ENCODE peak calls at places on chromosomes 3 and 15, in five cellular contexts. K, V, D, W and Z are unnamed samples.

GRCh38 chr15:25481208-25481862 is 42.5 kb upstream of the UBE3A start:
- DNase-seq in D (no peak), W (no peak), V (no peak), K (no peak), Z (no peak)

GRCh38 chr3:52088445-52089367 is 32.3 kb upstream of the DUSP7 start:
- DNase-seq in D (no peak), V (peak; percentile 62), K (no peak), W (no peak), Z (no peak)

GRCh38 chr3:138948371-138949001 is 1.5 kb downstream of the FOXL2NB start:
- DNase-seq in W (no peak), D (no peak), V (no peak), K (no peak), Z (no peak)

GRCh38 chr15:75138016-75138999 is 63.4 kb upstream of the C15orf39 start:
- DNase-seq in V (no peak), D (peak; percentile 36), K (no peak), W (no peak), Z (no peak)

GRCh38 chr3:56980798-56981390 is 79.6 kb upstream of the SPATA12 start:
- DNase-seq in V (peak; percentile 41), K (peak; percentile 50), W (no peak), D (peak; percentile 41), Z (no peak)

GRCh38 chr15:62071711-62072308 is 5.0 kb downstream of the C2CD4A start:
- DNase-seq in V (no peak), W (no peak), D (no peak), K (no peak), Z (no peak)

GRCh38 chr3:118932822-118933558 is 101.7 kb downstream of the IGSF11 start:
- DNase-seq in D (no peak), K (peak; percentile 38), V (no peak), W (peak; percentile 70), Z (no peak)

GRCh38 chr15:68272797-68273271 is 4.7 kb upstream of the FEM1B start:
- DNase-seq in V (peak; percentile 67), K (no peak), W (no peak), D (no peak), Z (no peak)

GRCh38 chr3:97917813-97918536 is 54.3 kb downstream of the RIOX2 start:
- DNase-seq in V (no peak), D (no peak), K (no peak), W (no peak), Z (no peak)

GRCh38 chr15:35867371-35867770 is 321.4 kb upstream of the DPH6 start:
- DNase-seq in K (no peak), V (no peak), W (no peak), D (no peak), Z (no peak)

GRCh38 chr3:51384145-51384729 is 854 bp upstream of the MANF start:
- DNase-seq in V (peak; percentile 28), D (peak; percentile 33), K (no peak), W (peak; percentile 73), Z (no peak)

GRCh38 chr15:69780981-69781380 is 316.7 kb downstream of the TLE3 start:
- DNase-seq in W (no peak), K (no peak), V (no peak), D (no peak), Z (no peak)

GRCh38 chr15:100671858-100672543 is 69.6 kb downstream of the ASB7 start:
- DNase-seq in K (no peak), W (no peak), D (no peak), V (peak; percentile 48), Z (no peak)

DNA sequence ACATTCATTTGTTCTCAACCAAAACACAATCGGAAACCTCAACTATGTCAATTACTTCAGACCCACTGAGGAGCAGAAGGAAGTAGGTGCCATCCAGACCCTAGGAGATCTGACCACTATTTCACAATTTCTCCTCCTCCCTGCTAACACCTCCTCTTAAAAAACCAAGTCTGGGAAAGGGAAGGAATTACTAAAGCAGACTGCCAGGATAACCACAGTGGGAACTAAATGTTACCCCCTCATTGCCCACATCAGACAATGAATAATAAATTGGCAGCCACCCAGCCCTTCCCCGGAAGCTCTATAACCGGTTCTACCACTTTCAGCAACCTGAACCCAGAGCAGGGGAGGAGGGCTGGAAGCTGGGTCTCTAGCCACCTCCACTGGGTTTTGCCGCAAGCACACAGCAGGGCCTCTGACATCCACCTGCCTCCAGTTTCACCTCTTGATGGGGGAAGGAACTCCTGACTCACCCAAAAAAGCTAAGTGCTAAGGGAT is 17.6 kb downstream of the C15orf62 start:
- DNase-seq in K (peak; percentile 88), V (no peak), D (no peak), W (peak; percentile 61), Z (peak; percentile 64)
- TF ChIP-seq POLR2A in K (no peak), V (no peak), D (no peak), W (no peak), Z (no peak)

GRCh38 chr3:141421186-141421585 is 52.9 kb downstream of the ZBTB38 start:
- DNase-seq in D (no peak), W (no peak), K (no peak), V (no peak), Z (no peak)

GRCh38 chr3:141418751-141419150 is 50.4 kb downstream of the ZBTB38 start:
- DNase-seq in D (no peak), V (no peak), K (no peak), W (no peak), Z (no peak)

GRCh38 chr3:141419946-141420345 is 51.6 kb downstream of the ZBTB38 start:
- DNase-seq in D (no peak), V (no peak), K (no peak), W (no peak), Z (no peak)

GRCh38 chr3:141422961-141423582 is 54.8 kb downstream of the ZBTB38 start:
- DNase-seq in K (no peak), W (no peak), V (no peak), D (no peak), Z (no peak)

DNA sequence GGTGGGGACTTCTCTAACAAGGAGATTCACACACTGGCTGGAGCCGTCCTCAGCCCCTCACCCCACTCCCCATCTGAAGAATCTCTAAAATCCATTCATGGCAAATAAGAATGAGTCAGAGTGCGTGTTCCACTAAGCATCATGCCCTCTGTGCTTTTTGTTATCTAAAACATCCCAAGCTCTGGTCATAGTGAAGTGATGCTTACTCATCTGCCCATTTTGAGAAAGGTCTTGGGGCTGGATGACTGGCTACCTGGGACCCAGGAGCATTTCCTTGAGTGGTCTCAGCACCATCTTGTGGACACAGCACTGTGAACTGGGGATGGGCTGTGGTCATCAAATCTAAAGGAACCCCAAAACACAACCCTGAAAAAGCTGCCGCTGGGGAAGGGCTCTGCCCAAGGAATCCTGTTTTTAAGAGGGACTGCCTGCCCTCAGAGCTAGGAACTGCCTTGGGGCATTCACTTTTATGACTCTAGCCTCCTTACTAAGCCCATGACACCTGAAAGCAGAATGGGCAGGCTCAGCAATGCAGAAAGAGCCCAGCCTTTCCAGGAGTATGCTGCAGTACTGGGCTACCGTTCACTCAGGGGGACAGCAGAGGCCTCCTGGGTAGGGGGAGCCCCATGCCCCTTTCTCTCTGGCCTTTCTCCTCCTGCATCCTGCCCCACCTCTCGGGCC is 53.5 kb downstream of the ZBTB38 start:
- DNase-seq in V (no peak), D (no peak), K (no peak), W (no peak), Z (no peak)
- TF ChIP-seq POLR2A in V (no peak), D (no peak), K (no peak), W (no peak), Z (no peak)

GRCh38 chr3:17623464-17623863 is 119.0 kb downstream of the TBC1D5 start:
- DNase-seq in D (no peak), W (no peak), K (no peak), V (no peak), Z (no peak)
- TF ChIP-seq POLR2A in D (no peak), W (no peak), K (no peak), V (no peak), Z (no peak)

GRCh38 chr3:124836448-124836847 is 50.7 kb downstream of the ITGB5 start:
- DNase-seq in K (no peak), V (no peak), W (no peak), D (no peak), Z (no peak)

GRCh38 chr3:124837065-124837464 is 50.1 kb downstream of the ITGB5 start:
- DNase-seq in K (no peak), D (no peak), W (no peak), V (no peak), Z (no peak)

GRCh38 chr3:124833710-124834332 is 53.3 kb downstream of the ITGB5 start:
- DNase-seq in K (no peak), V (no peak), W (no peak), D (no peak), Z (no peak)

GRCh38 chr3:124832782-124833709 is 54.1 kb downstream of the ITGB5 start:
- DNase-seq in D (no peak), W (no peak), K (no peak), V (no peak), Z (no peak)

DNA sequence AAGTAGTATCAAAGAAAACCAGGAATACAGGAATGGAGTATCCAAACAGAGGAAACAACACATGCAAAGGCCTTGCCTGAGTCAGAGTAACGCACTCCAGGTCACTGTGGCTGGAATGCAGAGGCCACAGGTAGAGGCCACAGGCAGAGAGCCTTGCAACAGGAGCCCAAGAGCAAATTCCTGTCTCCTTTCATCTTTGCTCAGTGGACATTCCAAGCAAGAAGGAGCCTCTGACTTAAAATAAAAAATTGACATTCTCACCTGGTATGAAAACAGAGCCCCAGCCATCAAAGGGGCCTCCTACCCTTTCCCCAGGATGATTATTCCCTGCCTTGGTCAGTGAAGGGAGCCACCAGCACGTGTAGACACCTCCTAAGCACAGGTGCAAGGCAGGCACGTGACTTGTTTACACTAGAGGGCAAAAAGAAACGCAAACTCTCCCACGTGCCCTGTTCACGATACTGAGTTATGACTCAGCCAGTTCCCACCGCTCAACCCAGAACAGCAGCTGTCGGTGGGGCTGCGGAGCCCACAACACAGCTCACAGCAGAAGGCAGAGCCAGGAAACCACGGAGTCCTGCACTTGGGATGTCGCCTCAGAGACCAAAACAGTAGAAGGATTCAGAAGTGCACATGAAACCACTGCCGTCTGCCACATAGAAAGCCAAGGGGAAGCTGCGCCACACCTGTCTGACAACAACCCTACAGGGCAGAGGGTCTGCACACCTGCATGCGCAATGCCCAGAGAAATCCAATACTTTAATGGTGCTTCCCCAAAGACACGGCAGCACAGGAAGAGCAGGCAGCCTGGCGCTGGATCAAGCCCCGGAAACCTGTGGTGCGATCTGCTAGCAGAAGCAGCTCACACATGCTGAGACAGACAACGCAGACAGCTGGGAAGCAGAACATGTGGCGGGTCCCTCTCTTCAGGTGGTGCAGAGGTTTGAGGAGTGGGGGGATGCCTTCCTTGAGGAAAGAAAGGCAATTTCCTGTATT is 52.1 kb downstream of the ITGB5 start:
- DNase-seq in W (peak; percentile 78), V (peak; percentile 60), K (peak; percentile 80), D (peak; percentile 65), Z (peak; percentile 66)
- TF ChIP-seq POLR2A in W (no peak), V (no peak), K (no peak), D (no peak), Z (no peak)

GRCh38 chr15:42483677-42484076 is 7.3 kb downstream of the ZNF106 start:
- DNase-seq in D (no peak), V (no peak), W (no peak), K (no peak), Z (no peak)
- TF ChIP-seq POLR2A in D (no peak), V (no peak), W (no peak), K (no peak), Z (no peak)